ENCODE peak calls at places on chromosomes 7 and 10, in nine cellular contexts. D is activated T-cell treated with anti-CD3 and anti-CD28 coated beads, Interleukin-2, amount 50 U/mL, for 72 hours; Q is stimulated activated CD4-positive, alpha-beta T cell treated with anti-CD3 and anti-CD28 coated beads, Interleukin-2, amount 100 ng/mL, for 48 hours; K is lower lobe of right lung; Y is mammary epithelial cell; U is SW 1271; H is AG09309; R is erythroblast; A is astrocyte of the spinal cord. O is an unnamed sample.

GRCh38 chr7:88269606-88270005 is 37.1 kb downstream of the STEAP4 start:
- DNase-seq in Y (no peak), R (no peak), D (no peak), U (no peak), A (no peak), H (no peak), Q (no peak), K (no peak), O (no peak)

GRCh38 chr7:148611692-148612091 is 21.1 kb downstream of the C7orf33 start:
- DNase-seq in Y (no peak), H (no peak), K (no peak), U (no peak), R (no peak), Q (no peak), A (no peak), D (no peak), O (no peak)

GRCh38 chr10:70440296-70441160 is 953 bp downstream of the NODAL start:
- DNase-seq in H (no peak), Y (no peak), K (no peak), U (no peak), A (no peak), R (no peak), D (peak; percentile 13), Q (no peak), O (no peak)

GRCh38 chr10:132726951-132727350 is 59.0 kb downstream of the NKX6-2 start:
- DNase-seq in H (no peak), R (no peak), Y (no peak), U (no peak), Q (no peak), D (no peak), A (no peak), K (no peak), O (no peak)

GRCh38 chr7:20831451-20831850 is 44.8 kb upstream of the SP8 start:
- DNase-seq in A (no peak), K (no peak), R (no peak), H (no peak), U (no peak), D (no peak), Q (no peak), Y (no peak), O (no peak)

GRCh38 chr10:48554668-48555067 is 50.2 kb downstream of the ARHGAP22 start:
- DNase-seq in K (no peak), H (no peak), R (no peak), A (no peak), Q (no peak), U (no peak), D (no peak), Y (no peak), O (peak; percentile 35)

GRCh38 chr7:136079478-136079892 is 102.3 kb upstream of the MTPN start:
- DNase-seq in U (no peak), Y (no peak), Q (no peak), H (no peak), A (no peak), R (no peak), D (no peak), K (no peak), O (no peak)

GRCh38 chr7:134690614-134691504 is 44.2 kb downstream of the BPGM start:
- DNase-seq in A (peak; percentile 59), Q (no peak), D (no peak), U (no peak), H (peak; percentile 68), K (no peak), Y (peak; percentile 36), R (no peak), O (peak; percentile 91)

GRCh38 chr10:112467541-112468075 is 20.6 kb downstream of the VTI1A start:
- DNase-seq in Q (no peak), A (no peak), K (no peak), Y (no peak), U (no peak), H (no peak), D (no peak), R (no peak), O (no peak)

GRCh38 chr10:59181668-59182067 is 5.2 kb downstream of the PHYHIPL start:
- DNase-seq in D (no peak), Y (peak; percentile 47), U (no peak), K (no peak), A (peak; percentile 61), Q (no peak), R (peak; percentile 5), H (peak; percentile 37), O (peak; percentile 89)

GRCh38 chr10:10804998-10805737 is 212.5 kb upstream of the CELF2 start:
- DNase-seq in Q (no peak), R (no peak), U (peak; percentile 43), H (peak; percentile 80), A (peak; percentile 70), D (no peak), K (no peak), Y (peak; percentile 66), O (no peak)

GRCh38 chr10:6530211-6530840 is 49.8 kb downstream of the PRKCQ start:
- DNase-seq in Q (peak; percentile 62), U (no peak), K (no peak), H (no peak), A (no peak), Y (no peak), D (peak; percentile 78), R (no peak), O (no peak)

GRCh38 chr10:119149723-119150122 is 15.8 kb downstream of the SFXN4 start:
- DNase-seq in R (peak; percentile 14), D (no peak), Y (no peak), K (no peak), U (no peak), Q (no peak), A (no peak), H (no peak), O (no peak)

GRCh38 chr7:37943905-37944736 is 23.7 kb downstream of the EPDR1 start:
- DNase-seq in Y (peak; percentile 35), R (no peak), A (no peak), K (no peak), U (no peak), H (no peak), Q (no peak), D (no peak), O (peak; percentile 13)

GRCh38 chr7:707296-708000 is 19.1 kb upstream of the DNAAF5 start:
- DNase-seq in U (no peak), H (no peak), Q (no peak), Y (no peak), D (no peak), K (peak; percentile 19), A (no peak), R (no peak), O (no peak)

GRCh38 chr10:35502697-35503096 is 102.4 kb upstream of the GJD4 start:
- DNase-seq in A (no peak), K (no peak), D (no peak), R (no peak), Q (no peak), H (no peak), U (no peak), Y (no peak), O (peak; percentile 58)

GRCh38 chr7:49767719-49768118 is 5.7 kb upstream of the VWC2 start:
- DNase-seq in Y (no peak), A (no peak), U (no peak), D (no peak), K (no peak), Q (no peak), H (no peak), R (no peak), O (no peak)

GRCh38 chr10:117366741-117367140 is 8.5 kb downstream of the PDZD8 start:
- DNase-seq in U (no peak), H (no peak), K (no peak), Y (peak; percentile 39), Q (no peak), D (no peak), R (peak; percentile 10), A (no peak), O (no peak)

GRCh38 chr10:132192991-132193670 is 6.4 kb downstream of the DPYSL4 start:
- DNase-seq in K (peak; percentile 13), R (no peak), D (no peak), Q (no peak), Y (no peak), U (no peak), H (no peak), A (no peak), O (no peak)

GRCh38 chr10:43963793-43964425 is 315.2 kb upstream of the ZNF32 start:
- DNase-seq in R (no peak), A (no peak), K (no peak), Q (no peak), Y (no peak), U (no peak), H (no peak), D (no peak), O (peak; percentile 21)

GRCh38 chr7:51102828-51103227 is 213.8 kb downstream of the COBL start:
- DNase-seq in U (no peak), A (peak; percentile 37), D (no peak), H (no peak), Y (no peak), R (no peak), Q (no peak), K (no peak), O (no peak)

GRCh38 chr10:45470098-45471012 is 96.3 kb downstream of the ALOX5 start:
- DNase-seq in U (no peak), Q (peak; percentile 21), D (peak; percentile 45), Y (peak; percentile 34), H (no peak), A (peak; percentile 24), R (peak; percentile 91), K (no peak), O (peak; percentile 43)

GRCh38 chr10:69451784-69452251 is 553 bp downstream of the TSPAN15 start:
- DNase-seq in R (no peak), Q (no peak), U (no peak), H (no peak), A (no peak), D (no peak), K (peak; percentile 84), Y (peak; percentile 61), O (no peak)

GRCh38 chr10:109912335-109913282 is 10.7 kb downstream of the XPNPEP1 start:
- DNase-seq in D (no peak), K (no peak), Y (peak; percentile 88), Q (no peak), R (no peak), A (peak; percentile 81), H (no peak), U (no peak), O (no peak)

GRCh38 chr7:147296986-147297385 is 1180.4 kb downstream of the CNTNAP2 start:
- DNase-seq in Q (no peak), Y (no peak), K (no peak), U (no peak), H (peak; percentile 14), A (no peak), R (no peak), D (no peak), O (peak; percentile 7)

GRCh38 chr7:137873524-137873923 is 26.8 kb upstream of the DGKI start:
- DNase-seq in D (peak; percentile 31), H (peak; percentile 87), Y (no peak), U (no peak), K (no peak), R (no peak), Q (no peak), A (peak; percentile 77), O (no peak)

GRCh38 chr7:100575746-100576383 is 2.2 kb upstream of the SAP25 start:
- DNase-seq in D (no peak), U (no peak), H (no peak), Q (no peak), Y (no peak), A (no peak), K (no peak), R (no peak), O (no peak)

GRCh38 chr7:44757311-44757710 is 8.7 kb downstream of the ZMIZ2 start:
- DNase-seq in U (no peak), K (no peak), D (no peak), H (no peak), R (no peak), A (no peak), Y (no peak), Q (no peak), O (peak; percentile 65)

GRCh38 chr10:44397476-44398225 is 12.8 kb upstream of the CXCL12 start:
- DNase-seq in R (no peak), Y (no peak), Q (no peak), U (no peak), K (no peak), H (no peak), D (no peak), A (no peak), O (no peak)

GRCh38 chr7:142519077-142519789 is 230.0 kb upstream of the PRSS1 start:
- DNase-seq in Q (no peak), R (no peak), H (no peak), A (no peak), Y (no peak), K (no peak), U (no peak), D (no peak), O (peak; percentile 43)

GRCh38 chr10:61993676-61994401 is 92.3 kb downstream of the ARID5B start:
- DNase-seq in Y (no peak), K (no peak), D (no peak), H (no peak), U (no peak), R (no peak), Q (no peak), A (peak; percentile 71), O (no peak)